ENCODE peak calls at places on chromosomes 12 and 14, in eight cellular contexts. O, T, Z, W, S, C, F and V are unnamed samples.

GRCh38 chr14:34365309-34365915 is 96.6 kb downstream of the SPTSSA start:
- DNase-seq in O (no peak), T (peak; percentile 13), Z (no peak), W (no peak), S (peak; percentile 15), C (peak; percentile 54), F (no peak), V (no peak)

GRCh38 chr14:67199016-67199415 is 9.8 kb downstream of the GARIN2 start:
- DNase-seq in O (no peak), T (peak; percentile 19), Z (no peak), W (no peak), S (no peak), C (no peak), F (no peak), V (peak; percentile 18)

GRCh38 chr12:48177985-48178384 is 5.5 kb upstream of the CCDC184 start:
- DNase-seq in O (no peak), T (no peak), Z (no peak), W (no peak), S (no peak), C (no peak), F (peak; percentile 72), V (no peak)

GRCh38 chr14:102917056-102917385 is 5.4 kb upstream of the AMN start:
- DNase-seq in O (no peak), T (no peak), Z (no peak), W (no peak), S (no peak), C (no peak), F (no peak), V (no peak)

GRCh38 chr12:30515351-30515750 is 180.3 kb downstream of the IPO8 start:
- DNase-seq in O (no peak), T (no peak), Z (no peak), W (no peak), S (peak; percentile 62), C (peak; percentile 37), F (no peak), V (no peak)

GRCh38 chr14:75531660-75532317 is 9.5 kb downstream of the BATF start:
- DNase-seq in O (no peak), T (no peak), Z (no peak), W (no peak), S (no peak), C (peak; percentile 48), F (no peak), V (peak; percentile 44)

GRCh38 chr14:98893675-98894074 is 378.3 kb downstream of the BCL11B start:
- DNase-seq in O (no peak), T (no peak), Z (no peak), W (no peak), S (no peak), C (no peak), F (no peak), V (no peak)

GRCh38 chr12:1093166-1093751 is 102.2 kb downstream of the ERC1 start:
- DNase-seq in O (no peak), T (peak; percentile 67), Z (no peak), W (no peak), S (peak; percentile 85), C (peak; percentile 69), F (no peak), V (peak; percentile 57)

GRCh38 chr12:111040690-111041089 is 120.3 kb upstream of the MYL2 start:
- DNase-seq in O (no peak), T (no peak), Z (no peak), W (no peak), S (no peak), C (no peak), F (no peak), V (no peak)

GRCh38 chr12:117178301-117178700 is 12.0 kb downstream of the FBXO21 start:
- DNase-seq in O (no peak), T (no peak), Z (no peak), W (no peak), S (no peak), C (no peak), F (no peak), V (no peak)

GRCh38 chr14:100653409-100653808 is 66.2 kb upstream of the BEGAIN start:
- DNase-seq in O (no peak), T (no peak), Z (no peak), W (no peak), S (peak; percentile 57), C (no peak), F (no peak), V (no peak)

GRCh38 chr12:105013892-105014291 is 27.8 kb downstream of the NOPCHAP1 start:
- DNase-seq in O (no peak), T (peak; percentile 38), Z (no peak), W (no peak), S (no peak), C (peak; percentile 47), F (no peak), V (peak; percentile 40)

GRCh38 chr12:113232787-113233585 is 11.7 kb downstream of the TPCN1 start:
- DNase-seq in O (peak; percentile 37), T (no peak), Z (peak; percentile 55), W (peak; percentile 91), S (peak; percentile 92), C (peak; percentile 61), F (no peak), V (no peak)

GRCh38 chr14:22850944-22851790 is 14.8 kb downstream of the MMP14 start:
- DNase-seq in O (no peak), T (peak; percentile 98), Z (peak; percentile 30), W (peak; percentile 98), S (no peak), C (peak; percentile 95), F (peak; percentile 67), V (peak; percentile 100)

GRCh38 chr12:104049278-104050257 is at the start of gene GLT8D2:
- DNase-seq in O (no peak), T (peak; percentile 86), Z (no peak), W (peak; percentile 82), S (peak; percentile 81), C (peak; percentile 84), F (peak; percentile 70), V (peak; percentile 61)

GRCh38 chr14:44961151-44961729 is 507 bp downstream of the KLHL28 start:
- DNase-seq in O (peak; percentile 27), T (peak; percentile 61), Z (peak; percentile 30), W (peak; percentile 71), S (peak; percentile 78), C (peak; percentile 60), F (peak; percentile 45), V (peak; percentile 1)

GRCh38 chr14:75217508-75218206 is 41.2 kb upstream of the TMED10 start:
- DNase-seq in O (no peak), T (peak; percentile 35), Z (no peak), W (no peak), S (no peak), C (no peak), F (no peak), V (peak; percentile 43)

GRCh38 chr14:54135804-54136280 is 179.2 kb upstream of the BMP4 start:
- DNase-seq in O (no peak), T (no peak), Z (no peak), W (no peak), S (no peak), C (no peak), F (no peak), V (no peak)

GRCh38 chr14:103260629-103261124 is 73.4 kb upstream of the EIF5 start:
- DNase-seq in O (no peak), T (peak; percentile 63), Z (peak; percentile 20), W (peak; percentile 72), S (no peak), C (peak; percentile 14), F (peak; percentile 68), V (peak; percentile 49)

GRCh38 chr14:103708750-103709187 is 6.5 kb downstream of the XRCC3 start:
- DNase-seq in O (no peak), T (no peak), Z (no peak), W (no peak), S (no peak), C (no peak), F (no peak), V (no peak)

GRCh38 chr12:53736602-53737493 is 9.6 kb upstream of the CALCOCO1 start:
- DNase-seq in O (no peak), T (no peak), Z (no peak), W (no peak), S (no peak), C (no peak), F (no peak), V (no peak)

GRCh38 chr12:103884316-103884715 is 43.3 kb upstream of the NT5DC3 start:
- DNase-seq in O (no peak), T (peak; percentile 76), Z (no peak), W (no peak), S (peak; percentile 55), C (peak; percentile 71), F (no peak), V (peak; percentile 35)

GRCh38 chr14:87615822-87616679 is 376.9 kb downstream of the GALC start:
- DNase-seq in O (no peak), T (peak; percentile 19), Z (peak; percentile 38), W (no peak), S (peak; percentile 86), C (peak; percentile 45), F (no peak), V (peak; percentile 56)